ENCODE peak calls at places on chromosomes 2 and 18, in six cellular contexts. One of them, this sample, is unnamed.

GRCh38 chr2:230225486-230225885 is at the start of gene SP140:
- DNase-seq in GM12865: peak
- DNase-seq in activated T-helper 1 cell treated with Interleukin-2 at 50 U/mL for 16 hours: peak
- DNase-seq in T-helper 2 cell treated with Interferon-gamma antibody and Interleukin-4, amounts not matched to agents 5 μg/mL and 100 μg/mL, for 36 hours: peak
- DNase-seq in NCI-H446 treated with DMSO at 0.1 percent for 48 hours: no peak
- DNase-seq in naive B cell: peak
- DNase-seq in this sample: peak

GRCh38 chr2:217371681-217372297 is 511.9 kb upstream of the TNP1 start:
- DNase-seq in GM12865: no peak
- DNase-seq in activated T-helper 1 cell treated with Interleukin-2 at 50 U/mL for 16 hours: no peak
- DNase-seq in T-helper 2 cell treated with Interferon-gamma antibody and Interleukin-4, amounts not matched to agents 5 μg/mL and 100 μg/mL, for 36 hours: no peak
- DNase-seq in NCI-H446 treated with DMSO at 0.1 percent for 48 hours: no peak
- DNase-seq in naive B cell: no peak
- DNase-seq in this sample: no peak

GRCh38 chr2:230956827-230957755 is 32.0 kb upstream of the GPR55 start:
- DNase-seq in GM12865: peak
- DNase-seq in activated T-helper 1 cell treated with Interleukin-2 at 50 U/mL for 16 hours: no peak
- DNase-seq in T-helper 2 cell treated with Interferon-gamma antibody and Interleukin-4, amounts not matched to agents 5 μg/mL and 100 μg/mL, for 36 hours: peak
- DNase-seq in NCI-H446 treated with DMSO at 0.1 percent for 48 hours: no peak
- DNase-seq in naive B cell: no peak
- DNase-seq in this sample: no peak

GRCh38 chr2:112198780-112199179 is 56.1 kb downstream of the ZC3H8 start:
- DNase-seq in GM12865: no peak
- DNase-seq in activated T-helper 1 cell treated with Interleukin-2 at 50 U/mL for 16 hours: no peak
- DNase-seq in T-helper 2 cell treated with Interferon-gamma antibody and Interleukin-4, amounts not matched to agents 5 μg/mL and 100 μg/mL, for 36 hours: no peak
- DNase-seq in NCI-H446 treated with DMSO at 0.1 percent for 48 hours: no peak
- DNase-seq in naive B cell: no peak
- DNase-seq in this sample: no peak

GRCh38 chr2:222862915-222863544 is 2.2 kb downstream of the ACSL3 start:
- DNase-seq in GM12865: no peak
- DNase-seq in activated T-helper 1 cell treated with Interleukin-2 at 50 U/mL for 16 hours: no peak
- DNase-seq in T-helper 2 cell treated with Interferon-gamma antibody and Interleukin-4, amounts not matched to agents 5 μg/mL and 100 μg/mL, for 36 hours: no peak
- DNase-seq in NCI-H446 treated with DMSO at 0.1 percent for 48 hours: no peak
- DNase-seq in naive B cell: no peak
- DNase-seq in this sample: no peak

GRCh38 chr2:104321800-104322164 is 532.1 kb upstream of the POU3F3 start:
- DNase-seq in GM12865: no peak
- DNase-seq in activated T-helper 1 cell treated with Interleukin-2 at 50 U/mL for 16 hours: no peak
- DNase-seq in T-helper 2 cell treated with Interferon-gamma antibody and Interleukin-4, amounts not matched to agents 5 μg/mL and 100 μg/mL, for 36 hours: no peak
- DNase-seq in NCI-H446 treated with DMSO at 0.1 percent for 48 hours: no peak
- DNase-seq in naive B cell: no peak
- DNase-seq in this sample: no peak

GRCh38 chr2:176084629-176085119 is 912 bp upstream of the EVX2 start:
- DNase-seq in GM12865: no peak
- DNase-seq in activated T-helper 1 cell treated with Interleukin-2 at 50 U/mL for 16 hours: no peak
- DNase-seq in T-helper 2 cell treated with Interferon-gamma antibody and Interleukin-4, amounts not matched to agents 5 μg/mL and 100 μg/mL, for 36 hours: no peak
- DNase-seq in NCI-H446 treated with DMSO at 0.1 percent for 48 hours: no peak
- DNase-seq in naive B cell: no peak
- DNase-seq in this sample: no peak

GRCh38 chr2:44195714-44196113 is 27.0 kb downstream of the PPM1B start:
- DNase-seq in GM12865: no peak
- DNase-seq in activated T-helper 1 cell treated with Interleukin-2 at 50 U/mL for 16 hours: no peak
- DNase-seq in T-helper 2 cell treated with Interferon-gamma antibody and Interleukin-4, amounts not matched to agents 5 μg/mL and 100 μg/mL, for 36 hours: no peak
- DNase-seq in NCI-H446 treated with DMSO at 0.1 percent for 48 hours: no peak
- DNase-seq in naive B cell: no peak
- DNase-seq in this sample: no peak

GRCh38 chr18:59656488-59656887 is 40.7 kb downstream of the CCBE1 start:
- DNase-seq in GM12865: no peak
- DNase-seq in activated T-helper 1 cell treated with Interleukin-2 at 50 U/mL for 16 hours: no peak
- DNase-seq in T-helper 2 cell treated with Interferon-gamma antibody and Interleukin-4, amounts not matched to agents 5 μg/mL and 100 μg/mL, for 36 hours: no peak
- DNase-seq in NCI-H446 treated with DMSO at 0.1 percent for 48 hours: no peak
- DNase-seq in naive B cell: no peak
- DNase-seq in this sample: no peak

GRCh38 chr18:58195278-58195721 is 151.3 kb downstream of the NEDD4L start:
- DNase-seq in GM12865: peak
- DNase-seq in activated T-helper 1 cell treated with Interleukin-2 at 50 U/mL for 16 hours: no peak
- DNase-seq in T-helper 2 cell treated with Interferon-gamma antibody and Interleukin-4, amounts not matched to agents 5 μg/mL and 100 μg/mL, for 36 hours: no peak
- DNase-seq in NCI-H446 treated with DMSO at 0.1 percent for 48 hours: no peak
- DNase-seq in naive B cell: no peak
- DNase-seq in this sample: no peak

GRCh38 chr2:20094955-20095354 is 43.5 kb upstream of the LAPTM4A start:
- DNase-seq in GM12865: no peak
- DNase-seq in activated T-helper 1 cell treated with Interleukin-2 at 50 U/mL for 16 hours: no peak
- DNase-seq in T-helper 2 cell treated with Interferon-gamma antibody and Interleukin-4, amounts not matched to agents 5 μg/mL and 100 μg/mL, for 36 hours: no peak
- DNase-seq in NCI-H446 treated with DMSO at 0.1 percent for 48 hours: no peak
- DNase-seq in naive B cell: no peak
- DNase-seq in this sample: no peak

GRCh38 chr2:64770137-64770780 is 116.5 kb upstream of the SERTAD2 start:
- DNase-seq in GM12865: no peak
- DNase-seq in activated T-helper 1 cell treated with Interleukin-2 at 50 U/mL for 16 hours: no peak
- DNase-seq in T-helper 2 cell treated with Interferon-gamma antibody and Interleukin-4, amounts not matched to agents 5 μg/mL and 100 μg/mL, for 36 hours: no peak
- DNase-seq in NCI-H446 treated with DMSO at 0.1 percent for 48 hours: no peak
- DNase-seq in naive B cell: no peak
- DNase-seq in this sample: no peak

GRCh38 chr2:238439093-238439849 is 12.5 kb downstream of the ASB1 start:
- DNase-seq in GM12865: no peak
- DNase-seq in activated T-helper 1 cell treated with Interleukin-2 at 50 U/mL for 16 hours: no peak
- DNase-seq in T-helper 2 cell treated with Interferon-gamma antibody and Interleukin-4, amounts not matched to agents 5 μg/mL and 100 μg/mL, for 36 hours: peak
- DNase-seq in NCI-H446 treated with DMSO at 0.1 percent for 48 hours: no peak
- DNase-seq in naive B cell: no peak
- DNase-seq in this sample: no peak

GRCh38 chr2:240564571-240565266 is 3.6 kb upstream of the RNPEPL1 start:
- DNase-seq in GM12865: peak
- DNase-seq in activated T-helper 1 cell treated with Interleukin-2 at 50 U/mL for 16 hours: no peak
- DNase-seq in T-helper 2 cell treated with Interferon-gamma antibody and Interleukin-4, amounts not matched to agents 5 μg/mL and 100 μg/mL, for 36 hours: peak
- DNase-seq in NCI-H446 treated with DMSO at 0.1 percent for 48 hours: no peak
- DNase-seq in naive B cell: no peak
- DNase-seq in this sample: no peak

GRCh38 chr18:38369772-38370690 is 804.4 kb upstream of the CELF4 start:
- DNase-seq in GM12865: peak
- DNase-seq in activated T-helper 1 cell treated with Interleukin-2 at 50 U/mL for 16 hours: no peak
- DNase-seq in T-helper 2 cell treated with Interferon-gamma antibody and Interleukin-4, amounts not matched to agents 5 μg/mL and 100 μg/mL, for 36 hours: no peak
- DNase-seq in NCI-H446 treated with DMSO at 0.1 percent for 48 hours: no peak
- DNase-seq in naive B cell: no peak
- DNase-seq in this sample: no peak

GRCh38 chr18:48833701-48834394 is 116.9 kb downstream of the SMAD7 start:
- DNase-seq in GM12865: peak
- DNase-seq in activated T-helper 1 cell treated with Interleukin-2 at 50 U/mL for 16 hours: peak
- DNase-seq in T-helper 2 cell treated with Interferon-gamma antibody and Interleukin-4, amounts not matched to agents 5 μg/mL and 100 μg/mL, for 36 hours: peak
- DNase-seq in NCI-H446 treated with DMSO at 0.1 percent for 48 hours: no peak
- DNase-seq in naive B cell: peak
- DNase-seq in this sample: peak

GRCh38 chr2:14626873-14627272 is 5.6 kb upstream of the LRATD1 start:
- DNase-seq in GM12865: no peak
- DNase-seq in activated T-helper 1 cell treated with Interleukin-2 at 50 U/mL for 16 hours: no peak
- DNase-seq in T-helper 2 cell treated with Interferon-gamma antibody and Interleukin-4, amounts not matched to agents 5 μg/mL and 100 μg/mL, for 36 hours: no peak
- DNase-seq in NCI-H446 treated with DMSO at 0.1 percent for 48 hours: no peak
- DNase-seq in naive B cell: no peak
- DNase-seq in this sample: no peak

GRCh38 chr2:26670171-26670570 is 22.4 kb upstream of the KCNK3 start:
- DNase-seq in GM12865: no peak
- DNase-seq in activated T-helper 1 cell treated with Interleukin-2 at 50 U/mL for 16 hours: no peak
- DNase-seq in T-helper 2 cell treated with Interferon-gamma antibody and Interleukin-4, amounts not matched to agents 5 μg/mL and 100 μg/mL, for 36 hours: no peak
- DNase-seq in NCI-H446 treated with DMSO at 0.1 percent for 48 hours: no peak
- DNase-seq in naive B cell: no peak
- DNase-seq in this sample: no peak

GRCh38 chr2:128442053-128442751 is 123.5 kb upstream of the HS6ST1 start:
- DNase-seq in GM12865: no peak
- DNase-seq in activated T-helper 1 cell treated with Interleukin-2 at 50 U/mL for 16 hours: no peak
- DNase-seq in T-helper 2 cell treated with Interferon-gamma antibody and Interleukin-4, amounts not matched to agents 5 μg/mL and 100 μg/mL, for 36 hours: no peak
- DNase-seq in NCI-H446 treated with DMSO at 0.1 percent for 48 hours: no peak
- DNase-seq in naive B cell: no peak
- DNase-seq in this sample: no peak

GRCh38 chr18:28007841-28008240 is 169.1 kb downstream of the CDH2 start:
- DNase-seq in GM12865: no peak
- DNase-seq in activated T-helper 1 cell treated with Interleukin-2 at 50 U/mL for 16 hours: no peak
- DNase-seq in T-helper 2 cell treated with Interferon-gamma antibody and Interleukin-4, amounts not matched to agents 5 μg/mL and 100 μg/mL, for 36 hours: no peak
- DNase-seq in NCI-H446 treated with DMSO at 0.1 percent for 48 hours: no peak
- DNase-seq in naive B cell: no peak
- DNase-seq in this sample: no peak

GRCh38 chr2:143802242-143802641 is 673.0 kb downstream of the ARHGAP15 start:
- DNase-seq in GM12865: peak
- DNase-seq in activated T-helper 1 cell treated with Interleukin-2 at 50 U/mL for 16 hours: no peak
- DNase-seq in T-helper 2 cell treated with Interferon-gamma antibody and Interleukin-4, amounts not matched to agents 5 μg/mL and 100 μg/mL, for 36 hours: no peak
- DNase-seq in NCI-H446 treated with DMSO at 0.1 percent for 48 hours: no peak
- DNase-seq in naive B cell: no peak
- DNase-seq in this sample: no peak

GRCh38 chr2:199704358-199705238 is 146.4 kb downstream of the FTCDNL1 start:
- DNase-seq in GM12865: peak
- DNase-seq in activated T-helper 1 cell treated with Interleukin-2 at 50 U/mL for 16 hours: no peak
- DNase-seq in T-helper 2 cell treated with Interferon-gamma antibody and Interleukin-4, amounts not matched to agents 5 μg/mL and 100 μg/mL, for 36 hours: no peak
- DNase-seq in NCI-H446 treated with DMSO at 0.1 percent for 48 hours: peak
- DNase-seq in naive B cell: peak
- DNase-seq in this sample: no peak

GRCh38 chr18:3162181-3162580 is 57.6 kb downstream of the MYOM1 start:
- DNase-seq in GM12865: no peak
- DNase-seq in activated T-helper 1 cell treated with Interleukin-2 at 50 U/mL for 16 hours: no peak
- DNase-seq in T-helper 2 cell treated with Interferon-gamma antibody and Interleukin-4, amounts not matched to agents 5 μg/mL and 100 μg/mL, for 36 hours: no peak
- DNase-seq in NCI-H446 treated with DMSO at 0.1 percent for 48 hours: no peak
- DNase-seq in naive B cell: no peak
- DNase-seq in this sample: no peak